ENCODE peak calls at places on chromosomes 16 and 17, in four cellular contexts. H is heart left ventricle, U is body of pancreas, B is sigmoid colon. T is an unnamed sample. For H3K4me1, the result is how much of the 10 kb centered on the place peaks cover.

GRCh38 chr16:82059161-82059982 is 24.3 kb downstream of the HSD17B2 start:
- DNase-seq in H (no peak), B (no peak), U (no peak), T (no peak)

GRCh38 chr17:2697611-2698162 is 13.9 kb downstream of the CLUH start:
- DNase-seq in U (no peak), H (peak), B (peak), T (peak)

GRCh38 chr16:77971306-77972131 is 50.8 kb upstream of the CLEC3A start:
- DNase-seq in U (peak), B (peak), H (peak), T (peak)

GRCh38 chr16:35525979-35526590 is 2066.7 kb downstream of the TP53TG3F start:
- DNase-seq in B (no peak), U (no peak), H (no peak), T (no peak)

GRCh38 chr16:54152362-54153239 is 134.0 kb downstream of the IRX3 start:
- DNase-seq in U (no peak), B (no peak), H (no peak), T (no peak)

GRCh38 chr16:86134802-86135461 is 236.0 kb downstream of the IRF8 start:
- DNase-seq in B (no peak), U (no peak), H (no peak), T (no peak)

GRCh38 chr17:50830994-50831393 is 4.4 kb upstream of the WFIKKN2 start:
- DNase-seq in B (peak), U (no peak), H (no peak), T (no peak)

GRCh38 chr16:3769013-3769412 is 51.7 kb upstream of the TRAP1 start:
- DNase-seq in H (no peak), U (no peak), B (no peak), T (no peak)

GRCh38 chr17:64520359-64520758 is 13.6 kb downstream of the CEP95 start:
- DNase-seq in H (no peak), B (no peak), U (no peak), T (no peak)

GRCh38 chr16:80580109-80580832 is 39.5 kb downstream of the DYNLRB2 start:
- DNase-seq in B (no peak), U (no peak), H (no peak), T (no peak)

GRCh38 chr17:16486373-16487250 is 5.4 kb downstream of the LRRC75A start:
- DNase-seq in U (peak), B (peak), H (peak), T (peak)

GRCh38 chr17:27657620-27658019 is 26.6 kb downstream of the LGALS9 start:
- DNase-seq in H (no peak), U (no peak), B (no peak), T (peak)

GRCh38 chr17:32596666-32597065 is 109.9 kb downstream of the CDK5R1 start:
- DNase-seq in H (no peak), U (no peak), B (no peak), T (no peak)

GRCh38 chr17:77118251-77118928 is 22.4 kb upstream of the SEC14L1 start:
- DNase-seq in H (no peak), U (no peak), B (no peak), T (no peak)

GRCh38 chr17:80861892-80862291 is 129.7 kb upstream of the CHMP6 start:
- DNase-seq in U (no peak), B (peak), H (peak), T (peak)

GRCh38 chr16:11403534-11403795 is 58.2 kb downstream of the RMI2 start:
- DNase-seq in U (no peak), B (no peak), H (no peak), T (no peak)

GRCh38 chr16:50776042-50776441 is 34.2 kb downstream of the CYLD start:
- DNase-seq in B (no peak), H (no peak), U (no peak), T (no peak)

GRCh38 chr16:54242199-54242598 is 44.4 kb downstream of the IRX3 start:
- DNase-seq in H (no peak), B (no peak), U (no peak), T (no peak)

GRCh38 chr17:75558666-75559530 is 28.7 kb upstream of the MYO15B start:
- DNase-seq in B (no peak), U (peak), H (no peak), T (no peak)

GRCh38 chr16:1374418-1375297 is 22.9 kb downstream of the GNPTG start:
- DNase-seq in U (no peak), B (no peak), H (no peak), T (no peak)

GRCh38 chr17:42695500-42695899 is 13.2 kb downstream of the CNTNAP1 start:
- DNase-seq in U (no peak), H (no peak), B (no peak), T (no peak)

GRCh38 chr17:57697891-57698708 is 47.0 kb downstream of the CCDC182 start:
- DNase-seq in B (no peak), H (no peak), U (no peak), T (no peak)

GRCh38 chr16:89531821-89532526 is 23.8 kb downstream of the SPG7 start:
- DNase-seq in B (no peak), H (no peak), U (no peak), T (no peak)

GRCh38 chr17:82528484-82529265 is 9.1 kb downstream of the FOXK2 start:
- DNase-seq in U (peak), B (peak), H (peak), T (peak)

GRCh38 chr16:55499281-55499680 is 9.6 kb upstream of the LPCAT2 start:
- DNase-seq in U (no peak), H (no peak), B (no peak), T (no peak)

GRCh38 chr16:24538756-24539294 is 541 bp upstream of the RBBP6 start:
- DNase-seq in H (no peak), U (peak), B (no peak), T (no peak)

GRCh38 chr17:40306395-40306794 is 2.6 kb upstream of the RARA start:
- DNase-seq in B (no peak), H (no peak), U (no peak), T (no peak)
- TF ChIP-seq POLR2A in B (no peak), H (no peak), U (no peak), T (no peak)

GRCh38 chr17:40540448-40540847 is 24.8 kb downstream of the CCR7 start:
- DNase-seq in H (no peak), U (no peak), B (peak), T (no peak)
- H3K4me1 ChIP-seq in H (half or more), U (half or more), B (half or more), T (under half)

DNA sequence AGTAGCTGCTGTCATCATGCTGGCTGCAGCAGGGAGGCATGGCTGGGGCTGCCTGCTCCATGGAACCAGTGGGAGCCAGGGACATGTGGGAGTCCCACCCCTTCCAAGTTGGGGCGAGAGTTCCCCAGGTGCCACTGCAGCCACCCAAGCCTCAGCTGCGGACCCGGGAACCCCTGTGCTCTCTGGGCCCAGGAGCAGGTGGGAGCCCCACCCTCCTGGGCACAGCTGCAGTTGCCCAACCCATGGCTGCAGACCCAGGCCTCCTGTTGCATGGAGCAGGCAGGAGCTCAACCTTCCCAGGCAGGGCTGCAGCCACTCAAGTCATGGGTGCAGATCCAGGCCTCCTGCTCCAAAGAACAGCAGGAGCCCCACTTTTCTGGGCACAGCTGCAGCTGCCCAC is 274.2 kb upstream of the KCNJ16 start:
- DNase-seq in H (no peak), U (no peak), B (no peak), T (no peak)
- TF ChIP-seq POLR2A in H (no peak), U (no peak), B (no peak), T (no peak)

GRCh38 chr17:61634942-61635538 is 44.0 kb upstream of the NACA2 start:
- DNase-seq in U (no peak), H (no peak), B (no peak), T (no peak)
- H3K4me1 ChIP-seq in U (under half), H (under half), B (under half), T (under half)